ENCODE peak calls at places on chromosomes 3 and 15, in eight cellular contexts. One of them, this sample, is unnamed.

GRCh38 chr3:184727357-184728060 is 15.6 kb upstream of the MAGEF1 start:
- DNase-seq in fibroblast of mammary gland: peak; percentile 82
- DNase-seq in CD8-positive, alpha-beta T cell: peak; percentile 17
- DNase-seq in A549: peak; percentile 68
- DNase-seq in GM12865: peak; percentile 56
- DNase-seq in fibroblast of lung: peak; percentile 71
- DNase-seq in LNCaP clone FGC: no peak
- DNase-seq in ovary: peak; percentile 66
- DNase-seq in this sample: no peak

GRCh38 chr3:189714991-189715961 is 84.1 kb downstream of the TP63 start:
- DNase-seq in fibroblast of mammary gland: peak; percentile 46
- DNase-seq in CD8-positive, alpha-beta T cell: no peak
- DNase-seq in A549: no peak
- DNase-seq in GM12865: peak; percentile 56
- DNase-seq in fibroblast of lung: peak; percentile 32
- DNase-seq in LNCaP clone FGC: no peak
- DNase-seq in ovary: no peak
- DNase-seq in this sample: peak; percentile 60

GRCh38 chr15:85691350-85692240 is 103.1 kb downstream of the KLHL25 start:
- DNase-seq in fibroblast of mammary gland: no peak
- DNase-seq in CD8-positive, alpha-beta T cell: no peak
- DNase-seq in A549: no peak
- DNase-seq in GM12865: peak; percentile 89
- DNase-seq in fibroblast of lung: no peak
- DNase-seq in LNCaP clone FGC: no peak
- DNase-seq in ovary: no peak
- DNase-seq in this sample: no peak

GRCh38 chr3:57889807-57890206 is 118.4 kb upstream of the FLNB start:
- DNase-seq in fibroblast of mammary gland: peak; percentile 15
- DNase-seq in CD8-positive, alpha-beta T cell: no peak
- DNase-seq in A549: no peak
- DNase-seq in GM12865: no peak
- DNase-seq in fibroblast of lung: peak; percentile 59
- DNase-seq in LNCaP clone FGC: no peak
- DNase-seq in ovary: no peak
- DNase-seq in this sample: no peak

GRCh38 chr3:156551261-156551660 is 3.7 kb downstream of the SSR3 start:
- DNase-seq in fibroblast of mammary gland: peak; percentile 80
- DNase-seq in CD8-positive, alpha-beta T cell: no peak
- DNase-seq in A549: no peak
- DNase-seq in GM12865: no peak
- DNase-seq in fibroblast of lung: no peak
- DNase-seq in LNCaP clone FGC: no peak
- DNase-seq in ovary: no peak
- DNase-seq in this sample: no peak

GRCh38 chr15:51737538-51738305 is at the start of gene LYSMD2:
- DNase-seq in fibroblast of mammary gland: peak; percentile 44
- DNase-seq in CD8-positive, alpha-beta T cell: peak; percentile 59
- DNase-seq in A549: peak; percentile 54
- DNase-seq in GM12865: peak; percentile 80
- DNase-seq in fibroblast of lung: peak; percentile 40
- DNase-seq in LNCaP clone FGC: no peak
- DNase-seq in ovary: peak; percentile 80
- DNase-seq in this sample: no peak

GRCh38 chr3:61561374-61562041 is at the start of gene PTPRG:
- DNase-seq in fibroblast of mammary gland: peak; percentile 94
- DNase-seq in CD8-positive, alpha-beta T cell: no peak
- DNase-seq in A549: peak; percentile 74
- DNase-seq in GM12865: peak; percentile 69
- DNase-seq in fibroblast of lung: peak; percentile 96
- DNase-seq in LNCaP clone FGC: peak; percentile 85
- DNase-seq in ovary: peak; percentile 93
- DNase-seq in this sample: peak; percentile 81

GRCh38 chr3:156425651-156426050 is 129.3 kb downstream of the SSR3 start:
- DNase-seq in fibroblast of mammary gland: no peak
- DNase-seq in CD8-positive, alpha-beta T cell: no peak
- DNase-seq in A549: no peak
- DNase-seq in GM12865: no peak
- DNase-seq in fibroblast of lung: no peak
- DNase-seq in LNCaP clone FGC: no peak
- DNase-seq in ovary: no peak
- DNase-seq in this sample: no peak

GRCh38 chr3:65412591-65412990 is 626.1 kb downstream of the MAGI1 start:
- DNase-seq in fibroblast of mammary gland: no peak
- DNase-seq in CD8-positive, alpha-beta T cell: no peak
- DNase-seq in A549: no peak
- DNase-seq in GM12865: no peak
- DNase-seq in fibroblast of lung: no peak
- DNase-seq in LNCaP clone FGC: peak; percentile 94
- DNase-seq in ovary: no peak
- DNase-seq in this sample: no peak

GRCh38 chr3:57646723-57647122 is 46.2 kb downstream of the DENND6A start:
- DNase-seq in fibroblast of mammary gland: peak; percentile 58
- DNase-seq in CD8-positive, alpha-beta T cell: no peak
- DNase-seq in A549: peak; percentile 24
- DNase-seq in GM12865: no peak
- DNase-seq in fibroblast of lung: peak; percentile 56
- DNase-seq in LNCaP clone FGC: no peak
- DNase-seq in ovary: peak; percentile 27
- DNase-seq in this sample: peak; percentile 14

GRCh38 chr15:50251638-50252182 is 13.8 kb downstream of the HDC start:
- DNase-seq in fibroblast of mammary gland: no peak
- DNase-seq in CD8-positive, alpha-beta T cell: no peak
- DNase-seq in A549: no peak
- DNase-seq in GM12865: no peak
- DNase-seq in fibroblast of lung: no peak
- DNase-seq in LNCaP clone FGC: no peak
- DNase-seq in ovary: no peak
- DNase-seq in this sample: no peak

GRCh38 chr3:112775011-112775742 is 71.5 kb downstream of the CD200R1L start:
- DNase-seq in fibroblast of mammary gland: peak; percentile 94
- DNase-seq in CD8-positive, alpha-beta T cell: no peak
- DNase-seq in A549: peak; percentile 44
- DNase-seq in GM12865: no peak
- DNase-seq in fibroblast of lung: peak; percentile 83
- DNase-seq in LNCaP clone FGC: no peak
- DNase-seq in ovary: no peak
- DNase-seq in this sample: no peak

GRCh38 chr3:112774293-112774926 is 72.3 kb downstream of the CD200R1L start:
- DNase-seq in fibroblast of mammary gland: peak; percentile 91
- DNase-seq in CD8-positive, alpha-beta T cell: no peak
- DNase-seq in A549: peak; percentile 89
- DNase-seq in GM12865: no peak
- DNase-seq in fibroblast of lung: peak; percentile 82
- DNase-seq in LNCaP clone FGC: no peak
- DNase-seq in ovary: no peak
- DNase-seq in this sample: no peak

GRCh38 chr3:112776000-112776399 is 70.7 kb downstream of the CD200R1L start:
- DNase-seq in fibroblast of mammary gland: peak; percentile 85
- DNase-seq in CD8-positive, alpha-beta T cell: no peak
- DNase-seq in A549: peak; percentile 25
- DNase-seq in GM12865: peak; percentile 9
- DNase-seq in fibroblast of lung: no peak
- DNase-seq in LNCaP clone FGC: no peak
- DNase-seq in ovary: no peak
- DNase-seq in this sample: no peak

GRCh38 chr3:112770907-112771306 is 75.8 kb downstream of the CD200R1L start:
- DNase-seq in fibroblast of mammary gland: no peak
- DNase-seq in CD8-positive, alpha-beta T cell: no peak
- DNase-seq in A549: no peak
- DNase-seq in GM12865: no peak
- DNase-seq in fibroblast of lung: no peak
- DNase-seq in LNCaP clone FGC: no peak
- DNase-seq in ovary: no peak
- DNase-seq in this sample: no peak

DNA sequence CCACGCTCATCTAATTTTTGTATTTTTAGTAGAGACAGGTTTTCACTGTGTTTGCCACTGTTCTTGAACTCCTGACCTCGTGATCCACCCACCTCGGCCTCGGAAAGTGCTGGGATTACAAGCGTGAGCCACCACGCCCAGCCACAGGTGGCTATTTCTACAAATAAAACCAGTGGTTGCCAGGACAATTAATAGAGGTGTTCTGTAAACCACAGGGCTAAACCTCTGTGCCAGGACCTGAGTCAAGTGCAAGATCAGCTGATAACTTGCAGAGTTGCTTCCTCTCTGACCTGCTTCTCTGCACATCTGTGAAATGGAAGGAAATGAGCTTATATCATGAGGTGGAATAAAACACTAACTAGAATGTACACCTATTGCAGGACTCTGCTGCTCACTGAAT is 72.8 kb downstream of the CD200R1L start:
- DNase-seq in fibroblast of mammary gland: peak; percentile 64
- DNase-seq in CD8-positive, alpha-beta T cell: peak; percentile 5
- DNase-seq in A549: peak; percentile 91
- DNase-seq in GM12865: peak; percentile 55
- DNase-seq in fibroblast of lung: no peak
- DNase-seq in LNCaP clone FGC: peak; percentile 54
- DNase-seq in ovary: no peak
- DNase-seq in this sample: no peak
- H3K4me3 ChIP-seq in fibroblast of mammary gland: no peak overlapping the region
- H3K4me3 ChIP-seq in CD8-positive, alpha-beta T cell: no peak overlapping the region
- H3K4me3 ChIP-seq in A549: no peak overlapping the region
- H3K4me3 ChIP-seq in GM12865: no peak overlapping the region
- H3K4me3 ChIP-seq in fibroblast of lung: no peak overlapping the region
- H3K4me3 ChIP-seq in LNCaP clone FGC: no peak overlapping the region
- H3K4me3 ChIP-seq in ovary: no peak overlapping the region
- H3K4me3 ChIP-seq in this sample: no peak overlapping the region

DNA sequence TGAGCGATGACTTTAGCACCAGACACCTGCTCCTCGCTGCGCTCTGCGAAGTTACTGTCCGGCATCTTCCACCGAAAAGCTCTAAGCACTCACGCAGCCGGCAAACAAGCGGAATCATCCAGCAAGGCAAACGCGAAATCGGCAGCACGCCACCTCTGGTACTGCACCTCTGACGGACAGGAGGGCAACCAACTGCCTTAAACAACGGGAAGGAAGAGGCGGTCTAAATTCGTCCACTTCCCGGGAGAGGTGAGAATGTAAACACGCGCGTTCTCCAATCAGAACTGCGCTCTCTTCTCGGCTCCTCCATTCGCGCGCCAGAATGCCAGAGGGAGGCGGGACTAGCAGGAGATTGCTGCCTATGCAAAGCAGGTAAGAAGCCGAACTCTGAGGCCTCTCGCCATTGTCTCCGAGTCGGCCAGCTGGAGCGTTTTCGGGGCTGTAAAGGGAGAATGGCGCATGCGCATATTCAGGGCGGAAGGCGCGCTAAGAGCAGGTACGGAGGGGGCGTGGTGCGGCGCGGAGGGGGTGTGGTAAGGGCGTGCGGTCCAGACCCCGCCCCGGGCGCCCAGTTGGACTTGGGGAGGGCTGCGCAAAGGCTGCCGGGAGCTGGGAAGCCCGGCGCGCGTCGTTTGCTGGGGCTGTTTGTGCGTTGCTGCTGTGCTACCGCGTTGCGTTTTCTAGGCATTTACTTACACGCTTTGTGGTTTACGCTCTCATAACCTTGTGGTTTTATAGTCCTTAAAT is at the start of the genes BTD and HACL1:
- DNase-seq in fibroblast of mammary gland: peak; percentile 98
- DNase-seq in CD8-positive, alpha-beta T cell: peak; percentile 98
- DNase-seq in A549: peak; percentile 99
- DNase-seq in GM12865: peak; percentile 100
- DNase-seq in fibroblast of lung: peak; percentile 99
- DNase-seq in LNCaP clone FGC: peak; percentile 99
- DNase-seq in ovary: peak; percentile 98
- DNase-seq in this sample: peak; percentile 99
- TF ChIP-seq CTCF in fibroblast of mammary gland: peak; percentile 14
- TF ChIP-seq CTCF in CD8-positive, alpha-beta T cell: peak; percentile 24
- TF ChIP-seq CTCF in A549: no peak
- TF ChIP-seq CTCF in GM12865: peak; percentile 31
- TF ChIP-seq CTCF in fibroblast of lung: peak; percentile 22
- TF ChIP-seq CTCF in LNCaP clone FGC: peak; percentile 27
- TF ChIP-seq CTCF in ovary: no peak
- TF ChIP-seq CTCF in this sample: peak; percentile 27

GRCh38 chr3:181727122-181728036 is 15.7 kb downstream of the SOX2 start:
- DNase-seq in fibroblast of mammary gland: no peak
- DNase-seq in CD8-positive, alpha-beta T cell: no peak
- DNase-seq in A549: no peak
- DNase-seq in GM12865: no peak
- DNase-seq in fibroblast of lung: no peak
- DNase-seq in LNCaP clone FGC: no peak
- DNase-seq in ovary: no peak
- DNase-seq in this sample: no peak
- H3K4me3 ChIP-seq in fibroblast of mammary gland: no peak overlapping the region
- H3K4me3 ChIP-seq in CD8-positive, alpha-beta T cell: peak overlapping the region; percentile 40
- H3K4me3 ChIP-seq in A549: peak overlapping the region; percentile 44
- H3K4me3 ChIP-seq in GM12865: peak overlapping the region; percentile 39
- H3K4me3 ChIP-seq in fibroblast of lung: peak overlapping the region; percentile 9
- H3K4me3 ChIP-seq in LNCaP clone FGC: no peak overlapping the region
- H3K4me3 ChIP-seq in ovary: peak overlapping the region; percentile 23
- H3K4me3 ChIP-seq in this sample: no peak overlapping the region

GRCh38 chr3:149291178-149291577 is 42.3 kb downstream of the TM4SF18 start:
- DNase-seq in fibroblast of mammary gland: no peak
- DNase-seq in CD8-positive, alpha-beta T cell: no peak
- DNase-seq in A549: peak; percentile 33
- DNase-seq in GM12865: peak; percentile 42
- DNase-seq in fibroblast of lung: no peak
- DNase-seq in LNCaP clone FGC: no peak
- DNase-seq in ovary: no peak
- DNase-seq in this sample: no peak
- TF ChIP-seq CTCF in fibroblast of mammary gland: peak; percentile 52
- TF ChIP-seq CTCF in CD8-positive, alpha-beta T cell: peak; percentile 20
- TF ChIP-seq CTCF in A549: peak; percentile 42
- TF ChIP-seq CTCF in GM12865: peak; percentile 55
- TF ChIP-seq CTCF in fibroblast of lung: peak; percentile 40
- TF ChIP-seq CTCF in LNCaP clone FGC: peak; percentile 39
- TF ChIP-seq CTCF in ovary: no peak
- TF ChIP-seq CTCF in this sample: peak; percentile 56

GRCh38 chr3:50236484-50237132 is 604 bp downstream of the GNAI2 start:
- DNase-seq in fibroblast of mammary gland: no peak
- DNase-seq in CD8-positive, alpha-beta T cell: no peak
- DNase-seq in A549: no peak
- DNase-seq in GM12865: no peak
- DNase-seq in fibroblast of lung: no peak
- DNase-seq in LNCaP clone FGC: no peak
- DNase-seq in ovary: no peak
- DNase-seq in this sample: no peak
- H3K4me3 ChIP-seq in fibroblast of mammary gland: peak overlapping the region; percentile 90
- H3K4me3 ChIP-seq in CD8-positive, alpha-beta T cell: peak overlapping the region; percentile 94
- H3K4me3 ChIP-seq in A549: peak overlapping the region; percentile 69
- H3K4me3 ChIP-seq in GM12865: peak overlapping the region; percentile 81
- H3K4me3 ChIP-seq in fibroblast of lung: peak overlapping the region; percentile 98
- H3K4me3 ChIP-seq in LNCaP clone FGC: peak overlapping the region; percentile 68
- H3K4me3 ChIP-seq in ovary: peak overlapping the region; percentile 69
- H3K4me3 ChIP-seq in this sample: peak overlapping the region; percentile 88